ENCODE peak calls at places on chromosome 11, in six cellular contexts. K is stimulated activated CD4-positive, alpha-beta T cell treated with anti-CD3 and anti-CD28 coated beads, Interleukin-1b, Interleukin-23, amount 100 ng/mL, for 1 hour; W is left colon; H is activated B cell treated with CpG ODN at 0.5 μM for 24 hours; M is RCC 7860; Z is DMS53. O is an unnamed sample.

GRCh38 chr11:69437001-69437875 is 44.2 kb upstream of the LINC01488 start:
- DNase-seq in K (no peak), W (no peak), H (no peak), M (peak; percentile 87), Z (no peak), O (no peak)

GRCh38 chr11:99814738-99815137 is 794.0 kb downstream of the CNTN5 start:
- DNase-seq in K (no peak), W (no peak), H (no peak), M (no peak), Z (peak; percentile 28), O (no peak)

GRCh38 chr11:73875380-73875779 is 1.3 kb downstream of the COA4 start:
- DNase-seq in K (no peak), W (no peak), H (no peak), M (no peak), Z (no peak), O (no peak)

GRCh38 chr11:33949201-33949913 is 57.5 kb upstream of the LMO2 start:
- DNase-seq in K (no peak), W (no peak), H (no peak), M (no peak), Z (no peak), O (no peak)

GRCh38 chr11:12721816-12722604 is 47.8 kb downstream of the TEAD1 start:
- DNase-seq in K (no peak), W (no peak), H (no peak), M (no peak), Z (peak; percentile 56), O (no peak)

GRCh38 chr11:5550440-5551095 is 2.2 kb upstream of the OR52H1 start:
- DNase-seq in K (no peak), W (no peak), H (no peak), M (peak; percentile 92), Z (peak; percentile 9), O (peak; percentile 86)

GRCh38 chr11:47607380-47607779 is 13.2 kb upstream of the C1QTNF4 start:
- DNase-seq in K (no peak), W (no peak), H (no peak), M (no peak), Z (no peak), O (no peak)

GRCh38 chr11:60725592-60725991 is 1.1 kb downstream of the MS4A18 start:
- DNase-seq in K (no peak), W (no peak), H (no peak), M (no peak), Z (no peak), O (no peak)

GRCh38 chr11:79440451-79441158 is at the start of gene TENM4:
- DNase-seq in K (no peak), W (peak; percentile 57), H (peak; percentile 59), M (peak; percentile 63), Z (peak; percentile 98), O (no peak)

GRCh38 chr11:18010977-18011586 is 1.8 kb downstream of the SERGEF start:
- DNase-seq in K (no peak), W (no peak), H (no peak), M (no peak), Z (peak; percentile 24), O (no peak)

GRCh38 chr11:36153581-36153980 is 135.6 kb downstream of the COMMD9 start:
- DNase-seq in K (no peak), W (no peak), H (no peak), M (no peak), Z (no peak), O (no peak)

GRCh38 chr11:59578369-59578768 is 37.2 kb downstream of the OSBP start:
- DNase-seq in K (no peak), W (no peak), H (no peak), M (no peak), Z (no peak), O (no peak)

GRCh38 chr11:69086741-69087524 is 38.2 kb downstream of the TPCN2 start:
- DNase-seq in K (no peak), W (peak; percentile 3), H (no peak), M (no peak), Z (no peak), O (no peak)

GRCh38 chr11:113178671-113179070 is 135.7 kb upstream of the TTC12 start:
- DNase-seq in K (no peak), W (no peak), H (no peak), M (no peak), Z (no peak), O (no peak)

GRCh38 chr11:35593143-35593542 is 25.1 kb upstream of the FJX1 start:
- DNase-seq in K (no peak), W (no peak), H (no peak), M (peak; percentile 76), Z (peak; percentile 7), O (no peak)

GRCh38 chr11:12724301-12725046 is 50.3 kb downstream of the TEAD1 start:
- DNase-seq in K (no peak), W (peak; percentile 91), H (no peak), M (peak; percentile 74), Z (peak; percentile 98), O (peak; percentile 45)

GRCh38 chr11:1542267-1542666 is 29.8 kb downstream of the DUSP8 start:
- DNase-seq in K (no peak), W (peak; percentile 61), H (no peak), M (no peak), Z (peak; percentile 98), O (no peak)